ENCODE peak calls at places on chromosomes 16 and 17, in eight cellular contexts. T is neural progenitor cell; A is tibial artery; R is HepG2; V is stomach; J is OCI-LY7; I is left ventricle myocardium inferior; D is effector memory CD4-positive, alpha-beta T cell. H is an unnamed sample.

GRCh38 chr16:50497592-50497991 is 50.6 kb upstream of the NKD1 start:
- DNase-seq in T (no peak), A (no peak), R (peak; percentile 57), V (no peak), J (no peak), I (no peak), D (no peak), H (no peak)

GRCh38 chr17:21291357-21291756 is 6.8 kb downstream of the MAP2K3 start:
- DNase-seq in T (no peak), A (no peak), R (no peak), V (no peak), J (no peak), I (no peak), D (no peak), H (no peak)

GRCh38 chr16:69711115-69711740 is 15.1 kb downstream of the NQO1 start:
- DNase-seq in T (no peak), A (no peak), R (no peak), V (peak; percentile 85), J (no peak), I (no peak), D (no peak), H (no peak)

GRCh38 chr17:57009737-57010445 is 32.0 kb downstream of the SCPEP1 start:
- DNase-seq in T (peak; percentile 69), A (peak; percentile 35), R (peak; percentile 43), V (peak; percentile 69), J (peak; percentile 81), I (peak; percentile 25), D (peak; percentile 23), H (no peak)

GRCh38 chr17:52824542-52824941 is 666.0 kb upstream of the CA10 start:
- DNase-seq in T (no peak), A (no peak), R (peak; percentile 59), V (no peak), J (no peak), I (no peak), D (no peak), H (no peak)

GRCh38 chr17:38579934-38580333 is 25.8 kb downstream of the SRCIN1 start:
- DNase-seq in T (peak; percentile 67), A (no peak), R (peak; percentile 71), V (peak; percentile 34), J (no peak), I (no peak), D (no peak), H (no peak)

GRCh38 chr17:2602597-2603017 is 9.2 kb downstream of the PAFAH1B1 start:
- DNase-seq in T (no peak), A (no peak), R (peak; percentile 48), V (no peak), J (no peak), I (no peak), D (no peak), H (no peak)

GRCh38 chr16:18039931-18040330 is 296.6 kb downstream of the NPIPA8 start:
- DNase-seq in T (no peak), A (no peak), R (no peak), V (no peak), J (no peak), I (no peak), D (no peak), H (no peak)

GRCh38 chr16:11423315-11424117 is 78.3 kb downstream of the RMI2 start:
- DNase-seq in T (no peak), A (no peak), R (no peak), V (no peak), J (peak; percentile 48), I (no peak), D (no peak), H (no peak)

GRCh38 chr17:71883258-71883657 is 237.6 kb upstream of the SOX9 start:
- DNase-seq in T (no peak), A (no peak), R (no peak), V (no peak), J (no peak), I (no peak), D (no peak), H (no peak)

GRCh38 chr16:57677622-57678369 is 9.7 kb downstream of the ADGRG3 start:
- DNase-seq in T (no peak), A (no peak), R (peak; percentile 59), V (peak; percentile 73), J (no peak), I (peak; percentile 35), D (no peak), H (no peak)

GRCh38 chr17:32445075-32445427 is 741 bp downstream of the PSMD11 start:
- DNase-seq in T (peak; percentile 48), A (peak; percentile 28), R (peak; percentile 37), V (peak; percentile 28), J (no peak), I (no peak), D (no peak), H (peak; percentile 60)
- H3K4me1 ChIP-seq in T (peaks cover 7% of the 10 kb centered on the region), A (no peaks in the 10 kb centered on the region), R (peaks cover 57% of the 10 kb centered on the region), V (peaks cover 14% of the 10 kb centered on the region), J (peaks cover 25% of the 10 kb centered on the region), I (peaks cover 52% of the 10 kb centered on the region), D (peaks cover 13% of the 10 kb centered on the region), H (peaks cover 10% of the 10 kb centered on the region)

GRCh38 chr17:67639555-67639954 is 78.2 kb upstream of the NOL11 start:
- DNase-seq in T (no peak), A (no peak), R (peak; percentile 68), V (no peak), J (no peak), I (no peak), D (no peak), H (no peak)
- H3K27ac ChIP-seq in T (no peak overlapping the region), A (no peak overlapping the region), R (no peak overlapping the region), V (peak overlapping the region; percentile 31), J (no peak overlapping the region), I (peak overlapping the region; percentile 55), D (no peak overlapping the region), H (no peak overlapping the region)

GRCh38 chr17:79811036-79811887 is 14.4 kb upstream of the CBX8 start:
- DNase-seq in T (peak; percentile 57), A (no peak), R (peak; percentile 64), V (no peak), J (peak; percentile 72), I (no peak), D (no peak), H (peak; percentile 68)
- H3K4me3 ChIP-seq in T (peak overlapping the region; percentile 38), A (no peak overlapping the region), R (peak overlapping the region; percentile 58), V (no peak overlapping the region), J (no peak overlapping the region), I (peak overlapping the region; percentile 59), D (peak overlapping the region; percentile 3), H (no peak overlapping the region)

DNA sequence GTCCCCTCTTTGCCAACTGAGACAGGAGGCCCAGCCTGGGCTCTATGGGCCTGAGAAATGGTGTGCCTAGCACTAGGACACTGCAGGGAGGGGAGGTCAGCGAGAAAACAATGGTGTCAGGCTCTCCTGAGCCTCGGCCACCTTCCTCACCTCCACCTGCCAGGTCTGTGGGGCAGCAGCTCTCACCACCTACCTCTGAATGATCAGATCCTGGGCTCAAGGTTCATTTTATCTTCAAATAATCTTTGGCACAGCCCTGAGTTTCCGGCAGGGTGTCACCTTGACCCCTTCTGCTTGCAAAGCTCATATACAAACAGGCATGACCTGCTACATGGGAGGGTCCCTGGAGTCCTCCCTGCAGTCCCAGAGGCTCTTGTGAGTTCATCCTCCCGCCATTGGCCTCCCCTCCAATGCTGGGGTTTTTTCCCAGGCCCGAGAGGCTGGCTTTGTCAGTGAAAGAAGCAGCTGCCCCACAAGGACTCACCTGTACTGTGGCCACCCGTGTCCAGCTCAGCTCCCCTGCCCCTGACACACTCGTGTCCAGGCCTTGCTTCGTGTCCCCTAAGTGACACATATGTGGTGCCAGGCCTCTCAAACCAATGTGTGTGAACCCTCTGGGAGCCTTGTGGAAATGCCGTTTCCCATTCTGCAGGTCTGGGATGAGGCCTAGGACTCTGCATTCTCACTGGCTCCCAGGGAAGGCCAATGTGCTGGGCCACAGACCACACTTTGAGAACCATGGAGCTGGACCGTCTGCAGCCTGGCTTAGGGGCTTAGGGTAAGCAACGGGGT is 176.8 kb upstream of the CIBAR2 start:
- DNase-seq in T (no peak), A (no peak), R (peak; percentile 85), V (peak; percentile 43), J (no peak), I (no peak), D (no peak), H (no peak)
- H3K4me1 ChIP-seq in T (peaks cover 26% of the 10 kb centered on the region), A (no peaks in the 10 kb centered on the region), R (peaks cover 82% of the 10 kb centered on the region), V (peaks cover 15% of the 10 kb centered on the region), J (no peaks in the 10 kb centered on the region), I (peaks cover 45% of the 10 kb centered on the region), D (no peaks in the 10 kb centered on the region), H (peaks cover 64% of the 10 kb centered on the region)

H was measured in SJSA1.